ENCODE peak calls at places on chromosome 19, in ten cellular contexts. P is HTR-8/SVneo; D is caudate nucleus; S is stimulated activated CD4-positive, alpha-beta T cell treated with anti-CD3 and anti-CD28 coated beads, Interleukin-1b, Interleukin-23, amount 100 ng/mL, for 1 hour; O is Ammon's horn; R is kidney tubule cell; Y is stromal cell of bone marrow; M is B cell; Z is activated gamma-delta T cell; G is GM12865. K is an unnamed sample.

GRCh38 chr19:41351339-41352245 is 2.1 kb downstream of the TGFB1 start:
- DNase-seq in O (peak; percentile 50), R (peak; percentile 63), Y (no peak), M (peak; percentile 96), P (peak; percentile 69), S (peak; percentile 65), Z (peak; percentile 91), D (no peak), G (peak; percentile 88), K (peak; percentile 85)

GRCh38 chr19:40466219-40467006 is at the start of gene SPTBN4:
- DNase-seq in R (no peak), S (no peak), P (no peak), Y (no peak), G (peak; percentile 29), Z (peak; percentile 73), O (peak; percentile 58), M (peak; percentile 75), D (peak; percentile 66), K (peak; percentile 69)

GRCh38 chr19:32233091-32233490 is 112.3 kb upstream of the ZNF507 start:
- DNase-seq in D (no peak), Z (no peak), O (no peak), G (no peak), S (no peak), Y (no peak), P (no peak), R (no peak), M (no peak), K (no peak)

GRCh38 chr19:33467851-33468250 is 53.7 kb downstream of the PEPD start:
- DNase-seq in G (no peak), Z (no peak), R (no peak), P (no peak), M (no peak), D (no peak), Y (no peak), S (no peak), O (no peak), K (no peak)

GRCh38 chr19:17348700-17349099 is 11.3 kb downstream of the GTPBP3 start:
- DNase-seq in R (peak; percentile 73), D (no peak), Y (no peak), M (no peak), O (no peak), Z (no peak), P (peak; percentile 93), G (no peak), S (no peak), K (no peak)

GRCh38 chr19:2678043-2678671 is 24.3 kb downstream of the GNG7 start:
- DNase-seq in M (peak; percentile 86), G (peak; percentile 79), S (no peak), Z (no peak), D (no peak), R (no peak), Y (no peak), P (no peak), O (peak; percentile 45), K (no peak)

GRCh38 chr19:2058570-2059421 is 7.8 kb upstream of the MKNK2 start:
- DNase-seq in G (no peak), Z (no peak), R (no peak), Y (no peak), S (no peak), P (no peak), M (no peak), D (no peak), O (no peak), K (no peak)

GRCh38 chr19:55358943-55359908 is 3.8 kb downstream of the GARIN5B start:
- DNase-seq in P (no peak), Y (no peak), R (peak; percentile 34), G (no peak), Z (no peak), D (no peak), S (no peak), O (no peak), M (no peak), K (no peak)

GRCh38 chr19:45200614-45201013 is 22.0 kb downstream of the BLOC1S3 start:
- DNase-seq in M (no peak), S (no peak), Y (no peak), O (peak; percentile 51), P (no peak), G (no peak), R (no peak), D (peak; percentile 23), Z (no peak), K (no peak)

GRCh38 chr19:44725251-44725650 is 23.3 kb upstream of the BCL3 start:
- DNase-seq in M (no peak), O (no peak), R (peak; percentile 55), D (no peak), S (no peak), Z (no peak), Y (no peak), P (no peak), G (no peak), K (no peak)

GRCh38 chr19:634975-635652 is 1.8 kb upstream of the POLRMT start:
- DNase-seq in M (no peak), O (no peak), Y (no peak), S (no peak), P (no peak), G (no peak), D (no peak), Z (no peak), R (no peak), K (no peak)

GRCh38 chr19:55056827-55057226 is 6.1 kb downstream of the RDH13 start:
- DNase-seq in O (no peak), G (no peak), M (no peak), Z (no peak), R (no peak), P (no peak), S (no peak), Y (no peak), D (no peak), K (no peak)

GRCh38 chr19:34662919-34663318 is 14.0 kb downstream of the SCGB2B2 start:
- DNase-seq in P (no peak), S (no peak), Y (no peak), G (peak; percentile 56), M (no peak), D (no peak), Z (no peak), R (peak; percentile 28), O (no peak), K (no peak)

GRCh38 chr19:2573916-2574315 is 98.0 kb downstream of the GADD45B start:
- DNase-seq in D (no peak), Y (no peak), M (no peak), O (no peak), Z (no peak), G (no peak), R (no peak), P (no peak), S (no peak), K (no peak)

GRCh38 chr19:48861313-48861712 is 7.1 kb downstream of the PLEKHA4 start:
- DNase-seq in O (no peak), P (no peak), D (no peak), R (no peak), Y (no peak), M (no peak), S (no peak), G (no peak), Z (no peak), K (no peak)

GRCh38 chr19:4474504-4475136 is 2.5 kb downstream of the HDGFL2 start:
- DNase-seq in Z (no peak), P (peak; percentile 83), Y (peak; percentile 31), G (peak; percentile 68), R (peak; percentile 46), M (peak; percentile 57), D (peak; percentile 50), O (peak; percentile 82), S (no peak), K (no peak)

GRCh38 chr19:33189453-33189852 is 4.7 kb upstream of the LRP3 start:
- DNase-seq in Y (no peak), G (no peak), P (no peak), M (no peak), S (no peak), Z (no peak), O (no peak), R (no peak), D (no peak), K (no peak)

GRCh38 chr19:55322495-55322894 is 2.6 kb downstream of the TMEM150B start:
- DNase-seq in P (no peak), S (no peak), O (no peak), Z (no peak), Y (no peak), M (peak; percentile 15), R (no peak), G (no peak), D (no peak), K (no peak)

GRCh38 chr19:13850910-13851753 is 25.8 kb upstream of the NANOS3 start:
- DNase-seq in P (peak; percentile 85), G (no peak), Z (peak; percentile 53), M (no peak), D (peak; percentile 58), S (no peak), O (peak; percentile 74), Y (peak; percentile 82), R (peak; percentile 98), K (peak; percentile 67)

GRCh38 chr19:3544742-3545668 is 6.0 kb downstream of the TEKTIP1 start:
- DNase-seq in O (peak; percentile 89), M (peak; percentile 91), P (peak; percentile 70), R (peak; percentile 65), G (peak; percentile 64), Z (peak; percentile 49), Y (no peak), S (peak; percentile 51), D (peak; percentile 19), K (peak; percentile 78)

GRCh38 chr19:1651061-1651547 is 1.3 kb downstream of the TCF3 start:
- DNase-seq in M (peak; percentile 86), Z (peak; percentile 40), S (no peak), D (no peak), G (peak; percentile 94), P (no peak), O (no peak), R (no peak), Y (no peak), K (peak; percentile 60)

GRCh38 chr19:10288662-10289166 is 1.0 kb upstream of the ICAM5 start:
- DNase-seq in S (no peak), P (no peak), Z (no peak), D (peak; percentile 8), R (peak; percentile 48), O (peak; percentile 51), G (peak; percentile 86), M (peak; percentile 26), Y (no peak), K (no peak)

GRCh38 chr19:13796301-13797057 is 1.2 kb downstream of the ZSWIM4 start:
- DNase-seq in P (peak; percentile 88), D (no peak), R (peak; percentile 97), M (no peak), O (no peak), S (no peak), G (peak; percentile 65), Y (peak; percentile 97), Z (no peak), K (no peak)

GRCh38 chr19:34972163-34972705 is 8.2 kb upstream of the ZNF792 start:
- DNase-seq in S (no peak), G (no peak), O (no peak), R (no peak), Z (no peak), Y (no peak), M (no peak), P (no peak), D (no peak), K (no peak)

GRCh38 chr19:41998246-41999020 is 4.4 kb upstream of the ATP1A3 start:
- DNase-seq in O (no peak), M (peak; percentile 76), D (no peak), S (no peak), Y (no peak), G (peak; percentile 49), P (peak; percentile 53), R (peak; percentile 38), Z (no peak), K (no peak)

GRCh38 chr19:42563352-42564210 is 31.1 kb downstream of the CEACAM8 start:
- DNase-seq in Y (peak; percentile 12), P (peak; percentile 63), R (peak; percentile 47), M (peak; percentile 48), Z (no peak), S (no peak), G (peak; percentile 39), D (peak; percentile 17), O (peak; percentile 83), K (no peak)

GRCh38 chr19:45254044-45254531 is 3.0 kb downstream of the MARK4 start:
- DNase-seq in S (no peak), D (no peak), R (no peak), Y (no peak), G (no peak), M (peak; percentile 66), O (no peak), Z (no peak), P (no peak), K (no peak)

GRCh38 chr19:3458229-3458555 is 22.1 kb downstream of the SMIM24 start:
- DNase-seq in D (no peak), S (no peak), Y (no peak), R (no peak), M (no peak), O (no peak), G (no peak), Z (no peak), P (no peak), K (no peak)